ENCODE peak calls at places on chromosomes 13 and 19, in eight cellular contexts. W is anterior cingulate cortex; D is kidney glomerular epithelial cell; H is NCI-H2171 treated with DMSO at 0.1 percent for 48 hours; M is CD4-positive, alpha-beta T cell; V is ACHN; Z is hepatic stellate cell; X is HuH-7.5. S is an unnamed sample.

GRCh38 chr13:94703721-94704314 is 8.5 kb downstream of the SOX21 start:
- DNase-seq in W (no peak), D (no peak), H (no peak), M (no peak), V (no peak), Z (no peak), X (no peak), S (no peak)

GRCh38 chr19:41376241-41376997 is at the start of gene TMEM91:
- DNase-seq in W (no peak), D (no peak), H (no peak), M (no peak), V (no peak), Z (no peak), X (peak), S (peak)

GRCh38 chr13:79874396-79875360 is 393.7 kb downstream of the NDFIP2 start:
- DNase-seq in W (no peak), D (no peak), H (peak), M (no peak), V (no peak), Z (no peak), X (no peak), S (no peak)

GRCh38 chr19:19109601-19110000 is 28.7 kb downstream of the TMEM161A start:
- DNase-seq in W (no peak), D (no peak), H (no peak), M (no peak), V (no peak), Z (no peak), X (no peak), S (no peak)

GRCh38 chr13:43669101-43669500 is 117.7 kb downstream of the ENOX1 start:
- DNase-seq in W (no peak), D (no peak), H (no peak), M (no peak), V (no peak), Z (no peak), X (no peak), S (no peak)

GRCh38 chr13:27997904-27998522 is 9.5 kb upstream of the URAD start:
- DNase-seq in W (no peak), D (no peak), H (peak), M (no peak), V (peak), Z (no peak), X (no peak), S (no peak)

GRCh38 chr13:99352351-99353271 is 45.4 kb upstream of the GPR183 start:
- DNase-seq in W (no peak), D (no peak), H (no peak), M (no peak), V (no peak), Z (no peak), X (no peak), S (no peak)

GRCh38 chr19:15187026-15188007 is 13.5 kb downstream of the NOTCH3 start:
- DNase-seq in W (no peak), D (no peak), H (no peak), M (no peak), V (no peak), Z (peak), X (no peak), S (no peak)

GRCh38 chr19:58355215-58355796 is 2.0 kb upstream of the A1BG start:
- DNase-seq in W (no peak), D (no peak), H (no peak), M (no peak), V (no peak), Z (no peak), X (no peak), S (no peak)

GRCh38 chr13:84132491-84132890 is 250.2 kb upstream of the SLITRK1 start:
- DNase-seq in W (no peak), D (no peak), H (no peak), M (no peak), V (no peak), Z (no peak), X (no peak), S (no peak)

GRCh38 chr13:66780814-66781213 is 449.3 kb downstream of the PCDH9 start:
- DNase-seq in W (no peak), D (no peak), H (peak), M (no peak), V (no peak), Z (peak), X (no peak), S (no peak)

GRCh38 chr13:21012841-21013681 is 48.3 kb downstream of the LATS2 start:
- DNase-seq in W (no peak), D (peak), H (no peak), M (no peak), V (no peak), Z (no peak), X (no peak), S (no peak)

GRCh38 chr13:111219306-111219705 is 101.1 kb upstream of the TEX29 start:
- DNase-seq in W (no peak), D (no peak), H (no peak), M (no peak), V (no peak), Z (peak), X (no peak), S (no peak)

GRCh38 chr13:20174656-20175405 is 14.0 kb upstream of the GJA3 start:
- DNase-seq in W (no peak), D (peak), H (no peak), M (no peak), V (peak), Z (peak), X (peak), S (peak)

GRCh38 chr19:31232220-31232619 is 117.0 kb downstream of the TSHZ3 start:
- DNase-seq in W (no peak), D (no peak), H (no peak), M (no peak), V (peak), Z (no peak), X (no peak), S (no peak)

GRCh38 chr19:10408511-10409291 is 5.4 kb upstream of the CDC37 start:
- DNase-seq in W (no peak), D (no peak), H (no peak), M (no peak), V (no peak), Z (no peak), X (no peak), S (no peak)

GRCh38 chr13:114134944-114135610 is 2.7 kb upstream of the RASA3 start:
- DNase-seq in W (no peak), D (no peak), H (peak), M (no peak), V (no peak), Z (no peak), X (no peak), S (peak)

GRCh38 chr19:49488046-49488862 is 846 bp downstream of the RPL13A start:
- DNase-seq in W (no peak), D (no peak), H (no peak), M (no peak), V (no peak), Z (no peak), X (no peak), S (no peak)

GRCh38 chr13:21676611-21677021 is 5.7 kb downstream of the FGF9 start:
- DNase-seq in W (no peak), D (peak), H (no peak), M (no peak), V (peak), Z (no peak), X (peak), S (no peak)

GRCh38 chr13:33410619-33411018 is 125.1 kb upstream of the STARD13 start:
- DNase-seq in W (no peak), D (no peak), H (no peak), M (no peak), V (no peak), Z (no peak), X (no peak), S (no peak)

GRCh38 chr19:8269724-8270123 is 38.4 kb downstream of the CD320 start:
- DNase-seq in W (no peak), D (no peak), H (no peak), M (no peak), V (no peak), Z (no peak), X (no peak), S (no peak)

GRCh38 chr13:45492538-45492937 is 27.8 kb downstream of the COG3 start:
- DNase-seq in W (no peak), D (peak), H (no peak), M (no peak), V (no peak), Z (no peak), X (no peak), S (no peak)

GRCh38 chr13:85586422-85586831 is 212.8 kb downstream of the SLITRK6 start:
- DNase-seq in W (no peak), D (no peak), H (no peak), M (no peak), V (no peak), Z (no peak), X (no peak), S (no peak)

GRCh38 chr19:15268192-15268927 is 36.1 kb upstream of the EPHX3 start:
- DNase-seq in W (no peak), D (no peak), H (no peak), M (no peak), V (no peak), Z (no peak), X (no peak), S (no peak)

GRCh38 chr19:9827325-9828238 is at the start of gene UBL5:
- DNase-seq in W (peak), D (peak), H (peak), M (peak), V (peak), Z (peak), X (peak), S (peak)